ENCODE peak calls at places on chromosome 16, in eight cellular contexts. L is mammary epithelial cell; C is CD8-positive, alpha-beta T cell; W is AG04449; N is pancreas; Z is tibial artery; E is AG10803; R is lower lobe of right lung. P is an unnamed sample.

GRCh38 chr16:63539276-63539675 is 1503.0 kb upstream of the CDH8 start:
- DNase-seq in E (no peak), N (no peak), Z (no peak), C (no peak), L (no peak), R (no peak), W (no peak), P (no peak)

GRCh38 chr16:6035161-6035560 is 937.6 kb upstream of the EEF2KMT start:
- DNase-seq in W (no peak), E (no peak), Z (no peak), L (no peak), C (no peak), R (no peak), N (no peak), P (no peak)

GRCh38 chr16:62077998-62078397 is 41.8 kb upstream of the CDH8 start:
- DNase-seq in L (no peak), C (no peak), E (peak; percentile 1), N (no peak), Z (no peak), W (no peak), R (no peak), P (no peak)

GRCh38 chr16:69514366-69514765 is 51.4 kb upstream of the NFAT5 start:
- DNase-seq in R (no peak), L (peak; percentile 9), N (no peak), Z (peak; percentile 1), E (no peak), W (no peak), C (no peak), P (no peak)

GRCh38 chr16:48609453-48610023 is 442 bp downstream of the N4BP1 start:
- DNase-seq in W (no peak), Z (peak; percentile 79), R (peak; percentile 82), L (peak; percentile 50), C (peak; percentile 49), N (peak; percentile 91), E (peak; percentile 60), P (no peak)

GRCh38 chr16:85347213-85347591 is 234.9 kb upstream of the CIBAR2 start:
- DNase-seq in C (no peak), N (peak; percentile 78), R (no peak), L (no peak), E (no peak), W (no peak), Z (no peak), P (no peak)

GRCh38 chr16:53523971-53524548 is 21.1 kb upstream of the AKTIP start:
- DNase-seq in E (no peak), W (no peak), L (no peak), R (no peak), N (no peak), Z (no peak), C (no peak), P (no peak)

GRCh38 chr16:53816211-53816610 is 112.3 kb downstream of the FTO start:
- DNase-seq in N (no peak), C (no peak), R (no peak), E (peak; percentile 51), Z (no peak), L (peak; percentile 69), W (no peak), P (no peak)

GRCh38 chr16:14100825-14101224 is 29.7 kb downstream of the MRTFB start:
- DNase-seq in E (no peak), W (no peak), C (no peak), N (no peak), Z (no peak), L (no peak), R (no peak), P (no peak)

GRCh38 chr16:75312875-75313274 is 61.5 kb upstream of the BCAR1 start:
- DNase-seq in L (no peak), R (no peak), C (no peak), W (no peak), N (no peak), E (no peak), Z (no peak), P (no peak)

GRCh38 chr16:50246299-50247122 is 19.8 kb upstream of the ADCY7 start:
- DNase-seq in W (no peak), E (no peak), L (no peak), R (peak; percentile 63), C (no peak), N (peak; percentile 83), Z (peak; percentile 69), P (no peak)

GRCh38 chr16:578870-579405 is 9.2 kb downstream of the PIGQ start:
- DNase-seq in N (peak; percentile 95), E (peak; percentile 76), L (no peak), Z (peak; percentile 78), W (no peak), R (peak; percentile 88), C (peak; percentile 59), P (no peak)

GRCh38 chr16:4501071-4501478 is 24.9 kb downstream of the HMOX2 start:
- DNase-seq in W (no peak), R (no peak), C (no peak), L (no peak), N (no peak), E (peak; percentile 35), Z (no peak), P (no peak)

GRCh38 chr16:27428035-27428785 is 26.2 kb downstream of the IL21R start:
- DNase-seq in C (peak; percentile 7), E (no peak), N (no peak), Z (no peak), L (no peak), W (no peak), R (no peak), P (no peak)

GRCh38 chr16:52256310-52257078 is 290.4 kb downstream of the TOX3 start:
- DNase-seq in W (no peak), L (no peak), E (no peak), N (no peak), R (no peak), Z (no peak), C (no peak), P (no peak)

GRCh38 chr16:86577314-86577971 is 906 bp upstream of the FOXL1 start:
- DNase-seq in R (no peak), E (no peak), W (no peak), C (no peak), Z (peak; percentile 69), N (no peak), L (no peak), P (no peak)

GRCh38 chr16:10878328-10878643 is 1.3 kb downstream of the CIITA start:
- DNase-seq in Z (no peak), R (no peak), E (no peak), W (no peak), N (no peak), C (no peak), L (no peak), P (no peak)

GRCh38 chr16:18803569-18804462 is 2.5 kb upstream of the ARL6IP1 start:
- DNase-seq in E (peak; percentile 52), Z (no peak), N (no peak), W (no peak), R (no peak), C (no peak), L (no peak), P (no peak)

GRCh38 chr16:77434365-77435239 is at the start of gene ADAMTS18:
- DNase-seq in E (no peak), N (peak; percentile 45), L (no peak), W (no peak), Z (no peak), C (no peak), R (no peak), P (no peak)

GRCh38 chr16:24729967-24730815 is 740 bp downstream of the TNRC6A start:
- DNase-seq in W (no peak), R (peak; percentile 50), Z (no peak), N (peak; percentile 64), E (no peak), L (no peak), C (peak; percentile 37), P (no peak)

GRCh38 chr16:57948027-57948426 is 22.9 kb downstream of the CNGB1 start:
- DNase-seq in W (no peak), N (no peak), E (no peak), L (no peak), C (no peak), Z (no peak), R (no peak), P (no peak)
- H3K4me3 ChIP-seq in W (no peak overlapping the region), N (no peak overlapping the region), E (no peak overlapping the region), L (no peak overlapping the region), C (no peak overlapping the region), Z (no peak overlapping the region), R (no peak overlapping the region), P (no peak overlapping the region)

GRCh38 chr16:15961557-15962205 is 12.3 kb downstream of the ABCC1 start:
- DNase-seq in E (no peak), N (no peak), Z (no peak), C (no peak), W (no peak), L (no peak), R (no peak), P (no peak)
- H3K4me3 ChIP-seq in E (no peak overlapping the region), N (no peak overlapping the region), Z (no peak overlapping the region), C (peak overlapping the region; percentile 38), W (no peak overlapping the region), L (no peak overlapping the region), R (no peak overlapping the region), P (no peak overlapping the region)

DNA sequence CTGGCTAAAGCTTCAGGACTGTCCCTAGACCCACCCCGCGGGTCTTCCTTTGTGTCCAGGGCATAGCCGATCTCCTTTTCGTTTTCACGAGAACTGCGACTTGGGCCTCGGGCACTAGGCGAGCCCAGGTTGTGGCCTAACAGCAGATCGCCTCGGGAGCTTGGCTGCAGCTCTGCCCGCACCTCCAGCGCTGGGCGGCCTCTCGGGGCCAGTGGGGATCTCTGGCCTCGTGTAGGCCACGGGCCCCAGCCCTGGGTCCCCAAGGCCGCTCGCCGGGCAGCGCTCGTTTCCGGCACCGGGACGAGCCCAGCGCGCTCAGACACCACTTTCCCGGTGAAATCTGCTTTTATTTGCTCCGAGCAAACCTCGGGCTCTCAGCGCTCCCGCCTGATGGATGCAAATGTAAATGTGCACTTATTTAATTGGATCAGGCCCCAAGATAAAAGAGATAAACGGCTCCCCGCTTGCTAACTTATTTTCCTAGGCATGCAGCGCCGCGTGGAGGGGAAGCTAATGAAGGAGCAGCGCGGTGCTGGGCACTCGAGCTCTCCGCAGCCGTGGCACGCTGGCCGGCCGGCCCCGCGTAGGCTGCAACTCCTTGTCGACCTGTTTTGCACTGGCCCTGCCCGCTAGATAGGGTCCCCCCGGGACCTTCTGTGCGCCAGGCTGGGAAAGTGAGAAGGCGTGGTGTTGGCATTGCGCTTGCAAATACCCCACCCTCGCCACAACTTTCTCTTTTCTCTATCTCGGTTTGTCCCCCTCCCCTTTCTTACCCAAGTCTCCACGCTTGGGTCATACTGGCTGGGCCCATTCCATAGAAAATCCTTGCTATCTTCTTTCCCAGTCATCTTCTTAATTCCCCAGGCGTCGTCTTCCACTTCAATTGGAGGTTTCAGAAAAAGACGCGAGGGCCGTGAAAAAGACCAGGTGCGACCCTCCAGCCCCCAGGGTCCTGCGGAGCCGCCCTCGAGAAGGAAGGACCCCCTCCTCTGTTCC is 8.0 kb downstream of the IRX5 start:
- DNase-seq in L (peak; percentile 48), R (peak; percentile 63), E (no peak), W (no peak), C (no peak), N (no peak), Z (no peak), P (no peak)
- H3K4me3 ChIP-seq in L (peak overlapping the region; percentile 72), R (peak overlapping the region; percentile 68), E (peak overlapping the region; percentile 87), W (no peak overlapping the region), C (no peak overlapping the region), N (no peak overlapping the region), Z (peak overlapping the region; percentile 43), P (peak overlapping the region; percentile 1)

DNA sequence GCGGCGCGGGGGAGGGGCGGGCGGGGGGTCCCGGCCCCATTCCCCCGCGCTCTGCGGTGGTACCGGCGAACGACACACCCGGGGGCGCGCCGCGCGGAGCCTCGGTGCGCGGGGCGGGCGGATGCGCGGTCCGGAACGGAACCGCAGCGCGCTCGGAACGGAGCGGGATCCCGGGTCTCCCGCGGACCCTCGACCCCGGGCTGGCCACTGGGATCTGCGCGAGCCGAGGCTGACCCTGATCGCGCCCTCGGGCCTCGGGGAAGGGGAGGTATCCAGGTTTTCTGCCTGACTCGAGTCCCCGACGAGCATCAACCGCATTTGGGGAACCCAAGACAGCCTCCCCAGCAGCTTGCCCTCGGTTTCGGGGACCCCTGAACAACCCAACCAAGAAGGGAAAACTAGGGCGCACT is 361 bp downstream of the BEAN1 start:
- DNase-seq in E (no peak), N (peak; percentile 70), W (no peak), L (no peak), Z (no peak), R (no peak), C (no peak), P (no peak)
- H3K4me3 ChIP-seq in E (peak overlapping the region; percentile 38), N (no peak overlapping the region), W (peak overlapping the region; percentile 42), L (peak overlapping the region; percentile 41), Z (peak overlapping the region; percentile 49), R (peak overlapping the region; percentile 53), C (peak overlapping the region; percentile 33), P (peak overlapping the region; percentile 40)

P was measured in skeletal muscle cell.